ENCODE peak calls at places on chromosomes 4 and X, in five cellular contexts. One of them, this sample, is unnamed.

GRCh38 chr4:89640620-89641366 is 196.2 kb downstream of the SNCA start:
- DNase-seq in MM.1S: peak; percentile 39
- DNase-seq in GM23248: peak; percentile 82
- DNase-seq in H9: peak; percentile 95
- DNase-seq in PC-3: peak; percentile 10
- DNase-seq in this sample: no peak

GRCh38 chr4:121339307-121339706 is 41.5 kb downstream of the QRFPR start:
- DNase-seq in MM.1S: no peak
- DNase-seq in GM23248: peak; percentile 19
- DNase-seq in H9: no peak
- DNase-seq in PC-3: no peak
- DNase-seq in this sample: no peak

GRCh38 chr4:101415962-101416361 is 68.6 kb upstream of the PPP3CA start:
- DNase-seq in MM.1S: no peak
- DNase-seq in GM23248: no peak
- DNase-seq in H9: no peak
- DNase-seq in PC-3: no peak
- DNase-seq in this sample: no peak

GRCh38 chr4:124748965-124749364 is 36.4 kb upstream of the ANKRD50 start:
- DNase-seq in MM.1S: no peak
- DNase-seq in GM23248: no peak
- DNase-seq in H9: no peak
- DNase-seq in PC-3: no peak
- DNase-seq in this sample: no peak

GRCh38 chr4:8920969-8921368 is 49.3 kb upstream of the HMX1 start:
- DNase-seq in MM.1S: no peak
- DNase-seq in GM23248: no peak
- DNase-seq in H9: no peak
- DNase-seq in PC-3: no peak
- DNase-seq in this sample: no peak

GRCh38 chr4:54525602-54526001 is 132.2 kb upstream of the KIT start:
- DNase-seq in MM.1S: no peak
- DNase-seq in GM23248: peak; percentile 88
- DNase-seq in H9: no peak
- DNase-seq in PC-3: peak; percentile 91
- DNase-seq in this sample: no peak

GRCh38 chr4:162586266-162586665 is 422.5 kb upstream of the FSTL5 start:
- DNase-seq in MM.1S: no peak
- DNase-seq in GM23248: no peak
- DNase-seq in H9: no peak
- DNase-seq in PC-3: peak; percentile 27
- DNase-seq in this sample: no peak

GRCh38 chrX:39487166-39488006 is 610.4 kb downstream of the BCOR start:
- DNase-seq in MM.1S: no peak
- DNase-seq in GM23248: no peak
- DNase-seq in H9: no peak
- DNase-seq in PC-3: no peak
- DNase-seq in this sample: no peak

GRCh38 chr4:182137343-182137742 is 105.9 kb upstream of the TENM3 start:
- DNase-seq in MM.1S: no peak
- DNase-seq in GM23248: no peak
- DNase-seq in H9: no peak
- DNase-seq in PC-3: no peak
- DNase-seq in this sample: no peak

GRCh38 chr4:89871211-89871610 is 23.4 kb upstream of the MMRN1 start:
- DNase-seq in MM.1S: no peak
- DNase-seq in GM23248: no peak
- DNase-seq in H9: no peak
- DNase-seq in PC-3: no peak
- DNase-seq in this sample: no peak

GRCh38 chr4:37891221-37892159 is 606 bp downstream of the TBC1D1 start:
- DNase-seq in MM.1S: peak; percentile 84
- DNase-seq in GM23248: peak; percentile 25
- DNase-seq in H9: peak; percentile 46
- DNase-seq in PC-3: no peak
- DNase-seq in this sample: peak; percentile 73

GRCh38 chr4:113101669-113102068 is 52.2 kb downstream of the ANK2 start:
- DNase-seq in MM.1S: no peak
- DNase-seq in GM23248: peak; percentile 65
- DNase-seq in H9: no peak
- DNase-seq in PC-3: peak; percentile 36
- DNase-seq in this sample: no peak

GRCh38 chr4:2353222-2354107 is 65.0 kb downstream of the ZFYVE28 start:
- DNase-seq in MM.1S: no peak
- DNase-seq in GM23248: no peak
- DNase-seq in H9: peak; percentile 28
- DNase-seq in PC-3: no peak
- DNase-seq in this sample: no peak

GRCh38 chr4:26807330-26807729 is 53.3 kb upstream of the STIM2 start:
- DNase-seq in MM.1S: no peak
- DNase-seq in GM23248: no peak
- DNase-seq in H9: no peak
- DNase-seq in PC-3: no peak
- DNase-seq in this sample: peak; percentile 13

GRCh38 chr4:153651041-153651960 is 32.8 kb upstream of the TLR2 start:
- DNase-seq in MM.1S: no peak
- DNase-seq in GM23248: peak; percentile 59
- DNase-seq in H9: no peak
- DNase-seq in PC-3: peak; percentile 28
- DNase-seq in this sample: peak; percentile 68

GRCh38 chrX:20362268-20363002 is 95.7 kb upstream of the RPS6KA3 start:
- DNase-seq in MM.1S: no peak
- DNase-seq in GM23248: peak; percentile 77
- DNase-seq in H9: no peak
- DNase-seq in PC-3: peak; percentile 89
- DNase-seq in this sample: no peak

GRCh38 chrX:134688839-134689238 is 30.6 kb upstream of the PLAC1 start:
- DNase-seq in MM.1S: no peak
- DNase-seq in GM23248: peak; percentile 78
- DNase-seq in H9: no peak
- DNase-seq in PC-3: peak; percentile 84
- DNase-seq in this sample: no peak

GRCh38 chr4:153521467-153521866 is 55.3 kb downstream of the TMEM131L start:
- DNase-seq in MM.1S: no peak
- DNase-seq in GM23248: no peak
- DNase-seq in H9: no peak
- DNase-seq in PC-3: no peak
- DNase-seq in this sample: peak; percentile 80

GRCh38 chrX:434946-435345 is 48.2 kb upstream of the PPP2R3B start:
- DNase-seq in MM.1S: no peak
- DNase-seq in GM23248: no peak
- DNase-seq in H9: no peak
- DNase-seq in PC-3: no peak
- DNase-seq in this sample: no peak

GRCh38 chrX:129945131-129945530 is 37.3 kb upstream of the BCORL1 start:
- DNase-seq in MM.1S: no peak
- DNase-seq in GM23248: peak; percentile 69
- DNase-seq in H9: no peak
- DNase-seq in PC-3: peak; percentile 9
- DNase-seq in this sample: no peak

GRCh38 chrX:77087529-77088169 is 359.5 kb upstream of the FGF16 start:
- DNase-seq in MM.1S: no peak
- DNase-seq in GM23248: peak; percentile 23
- DNase-seq in H9: no peak
- DNase-seq in PC-3: peak; percentile 54
- DNase-seq in this sample: no peak

GRCh38 chrX:38107028-38107427 is 100.7 kb downstream of the SYTL5 start:
- DNase-seq in MM.1S: no peak
- DNase-seq in GM23248: no peak
- DNase-seq in H9: no peak
- DNase-seq in PC-3: no peak
- DNase-seq in this sample: no peak

GRCh38 chr4:973431-974397 is at the start of gene DGKQ:
- DNase-seq in MM.1S: no peak
- DNase-seq in GM23248: peak; percentile 95
- DNase-seq in H9: peak; percentile 79
- DNase-seq in PC-3: peak; percentile 68
- DNase-seq in this sample: peak; percentile 86

GRCh38 chrX:133254666-133255065 is 36.5 kb upstream of the TFDP3 start:
- DNase-seq in MM.1S: no peak
- DNase-seq in GM23248: peak; percentile 58
- DNase-seq in H9: no peak
- DNase-seq in PC-3: peak; percentile 81
- DNase-seq in this sample: no peak

GRCh38 chrX:2320580-2321327 is 180.0 kb downstream of the DHRSX start:
- DNase-seq in MM.1S: no peak
- DNase-seq in GM23248: peak; percentile 58
- DNase-seq in H9: no peak
- DNase-seq in PC-3: no peak
- DNase-seq in this sample: no peak

GRCh38 chr4:38180456-38180855 is 220.3 kb downstream of the PTTG2 start:
- DNase-seq in MM.1S: peak; percentile 12
- DNase-seq in GM23248: peak; percentile 20
- DNase-seq in H9: no peak
- DNase-seq in PC-3: peak; percentile 57
- DNase-seq in this sample: no peak

GRCh38 chr4:3526456-3526855 is 5.8 kb downstream of the LRPAP1 start:
- DNase-seq in MM.1S: no peak
- DNase-seq in GM23248: no peak
- DNase-seq in H9: no peak
- DNase-seq in PC-3: no peak
- DNase-seq in this sample: no peak

GRCh38 chr4:29079260-29079659 is 1640.9 kb upstream of the PCDH7 start:
- DNase-seq in MM.1S: no peak
- DNase-seq in GM23248: no peak
- DNase-seq in H9: no peak
- DNase-seq in PC-3: no peak
- DNase-seq in this sample: no peak

GRCh38 chr4:174681723-174682300 is 147.2 kb downstream of the GLRA3 start:
- DNase-seq in MM.1S: no peak
- DNase-seq in GM23248: peak; percentile 59
- DNase-seq in H9: no peak
- DNase-seq in PC-3: peak; percentile 20
- DNase-seq in this sample: no peak

GRCh38 chrX:20514358-20514757 is 247.6 kb upstream of the RPS6KA3 start:
- DNase-seq in MM.1S: no peak
- DNase-seq in GM23248: peak; percentile 85
- DNase-seq in H9: no peak
- DNase-seq in PC-3: peak; percentile 89
- DNase-seq in this sample: no peak

GRCh38 chr4:138242830-138243149 is 641 bp upstream of the SLC7A11 start:
- DNase-seq in MM.1S: peak; percentile 8
- DNase-seq in GM23248: peak; percentile 55
- DNase-seq in H9: no peak
- DNase-seq in PC-3: no peak
- DNase-seq in this sample: no peak

GRCh38 chr4:141810038-141810701 is 173.8 kb downstream of the IL15 start:
- DNase-seq in MM.1S: no peak
- DNase-seq in GM23248: no peak
- DNase-seq in H9: no peak
- DNase-seq in PC-3: no peak
- DNase-seq in this sample: no peak

DNA sequence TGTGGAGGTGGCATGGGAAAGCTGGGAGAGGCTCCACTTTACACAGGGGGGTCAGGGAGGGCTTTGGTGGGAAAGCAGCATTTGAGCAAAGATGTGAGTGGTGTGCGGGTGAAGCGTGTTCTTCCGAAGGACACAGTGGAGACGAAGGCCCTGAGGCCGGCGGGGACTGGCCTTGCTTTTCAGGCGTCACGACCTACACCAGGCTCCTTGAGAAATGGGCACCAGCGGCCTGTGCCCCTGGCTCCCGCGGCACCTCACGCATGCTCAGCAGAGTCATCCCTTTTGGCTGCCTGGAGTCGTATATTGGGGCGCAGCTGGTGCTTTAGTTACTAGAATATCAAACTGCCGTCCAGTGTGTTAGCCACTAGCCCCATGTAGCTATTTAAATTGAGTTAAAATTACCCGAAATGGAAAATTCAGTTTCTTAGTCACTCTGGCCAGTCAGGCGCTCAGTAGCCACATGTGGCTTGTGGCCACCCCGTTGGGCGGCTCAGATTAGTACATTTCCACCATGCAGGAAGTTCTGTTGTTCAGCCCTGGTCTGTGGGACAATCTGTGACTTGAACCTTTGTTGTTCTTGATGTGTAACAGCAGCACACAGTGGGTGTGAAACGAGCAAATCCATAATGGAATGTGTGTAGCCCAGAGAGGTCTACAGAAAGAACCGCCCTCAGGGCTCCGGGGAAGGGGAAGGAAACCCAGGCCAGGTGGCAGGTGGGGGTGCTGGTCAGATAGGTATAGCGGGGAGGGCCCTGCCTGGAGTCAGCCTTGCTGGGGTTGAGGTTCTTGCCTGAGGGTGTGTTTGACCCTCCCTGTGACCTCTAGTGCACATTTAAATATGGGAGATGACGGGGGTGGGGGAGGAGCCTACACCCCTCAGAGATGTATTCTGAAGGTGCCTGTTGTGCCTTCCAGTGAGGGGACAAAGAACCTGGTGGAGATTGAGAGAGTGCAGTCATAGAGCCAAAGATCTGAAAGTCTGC is 30.4 kb downstream of the TBC1D14 start:
- DNase-seq in MM.1S: no peak
- DNase-seq in GM23248: no peak
- DNase-seq in H9: no peak
- DNase-seq in PC-3: no peak
- DNase-seq in this sample: no peak
- H2AFZ ChIP-seq in MM.1S: no peak overlapping the region
- H2AFZ ChIP-seq in GM23248: no peak overlapping the region
- H2AFZ ChIP-seq in H9: no peak overlapping the region
- H2AFZ ChIP-seq in PC-3: no peak overlapping the region
- H2AFZ ChIP-seq in this sample: no peak overlapping the region

DNA sequence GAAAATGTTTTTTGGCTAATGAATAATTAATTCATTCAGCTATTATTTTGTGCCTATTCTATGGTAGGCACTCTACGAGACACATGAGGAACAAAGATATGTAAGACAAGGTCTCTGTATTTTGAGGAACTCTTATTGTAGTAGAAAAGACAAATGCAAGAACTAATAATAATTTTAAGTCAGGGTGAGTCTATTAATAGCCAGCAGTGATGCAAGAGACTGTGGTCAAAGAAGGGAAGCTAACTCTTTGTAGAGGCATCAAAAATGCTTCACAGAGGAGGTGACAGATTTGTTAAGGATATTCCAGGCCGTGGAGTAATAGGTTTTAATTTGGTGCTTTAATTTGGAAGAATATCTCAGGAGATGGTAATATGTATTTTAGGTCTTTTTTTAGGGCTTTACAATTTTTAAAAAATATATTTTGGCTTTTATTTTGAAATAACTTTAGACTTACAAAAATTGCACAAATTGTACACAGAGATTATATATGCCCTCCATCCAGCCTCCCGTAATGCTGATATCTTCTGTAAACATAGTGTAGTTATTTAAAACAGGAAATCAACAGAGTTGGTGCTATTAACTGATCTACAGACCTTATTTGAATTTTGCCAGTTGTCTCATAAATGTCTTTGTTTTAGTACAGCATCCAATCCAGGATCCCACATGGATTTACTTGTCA is 48.1 kb downstream of the DCLK2 start:
- DNase-seq in MM.1S: peak; percentile 49
- DNase-seq in GM23248: peak; percentile 59
- DNase-seq in H9: no peak
- DNase-seq in PC-3: peak; percentile 9
- DNase-seq in this sample: no peak
- H3K27ac ChIP-seq in MM.1S: peak overlapping the region; percentile 47
- H3K27ac ChIP-seq in GM23248: peak overlapping the region; percentile 18
- H3K27ac ChIP-seq in H9: no peak overlapping the region
- H3K27ac ChIP-seq in PC-3: peak overlapping the region; percentile 54
- H3K27ac ChIP-seq in this sample: no peak overlapping the region

GRCh38 chr4:40500781-40501180 is 128.9 kb downstream of the RBM47 start:
- DNase-seq in MM.1S: no peak
- DNase-seq in GM23248: no peak
- DNase-seq in H9: no peak
- DNase-seq in PC-3: no peak
- DNase-seq in this sample: no peak
- H3K4me1 ChIP-seq in MM.1S: peaks cover 19% of the 10 kb centered on the region
- H3K4me1 ChIP-seq in GM23248: peaks cover 12% of the 10 kb centered on the region
- H3K4me1 ChIP-seq in H9: no peaks in the 10 kb centered on the region
- H3K4me1 ChIP-seq in PC-3: no peaks in the 10 kb centered on the region
- H3K4me1 ChIP-seq in this sample: no peaks in the 10 kb centered on the region

GRCh38 chr4:173590697-173591096 is 60.7 kb upstream of the HAND2 start:
- DNase-seq in MM.1S: no peak
- DNase-seq in GM23248: no peak
- DNase-seq in H9: no peak
- DNase-seq in PC-3: no peak
- DNase-seq in this sample: no peak
- H2AFZ ChIP-seq in MM.1S: no peak overlapping the region
- H2AFZ ChIP-seq in GM23248: no peak overlapping the region
- H2AFZ ChIP-seq in H9: no peak overlapping the region
- H2AFZ ChIP-seq in PC-3: no peak overlapping the region
- H2AFZ ChIP-seq in this sample: no peak overlapping the region

This sample was measured in DND-41.